ENCODE peak calls at places on chromosomes 5 and 9, in eight cellular contexts. A is cardiac fibroblast, F is endodermal cell, O is A673, Q is kidney epithelial cell, G is ascending aorta, H is left lung, B is epithelial cell of esophagus. C is an unnamed sample.

GRCh38 chr9:127919253-127919815 is 2.5 kb upstream of the ST6GALNAC4 start:
- DNase-seq in A (peak; percentile 98), F (no peak), O (no peak), Q (peak; percentile 100), G (peak; percentile 98), H (peak; percentile 89), B (peak; percentile 100), C (peak; percentile 96)

GRCh38 chr9:125551781-125552180 is 155.2 kb downstream of the MAPKAP1 start:
- DNase-seq in A (no peak), F (no peak), O (no peak), Q (no peak), G (no peak), H (no peak), B (no peak), C (no peak)

GRCh38 chr9:27771803-27772545 is 198.7 kb upstream of the C9orf72 start:
- DNase-seq in A (peak; percentile 30), F (peak; percentile 87), O (peak; percentile 92), Q (peak; percentile 39), G (no peak), H (no peak), B (peak; percentile 92), C (no peak)

GRCh38 chr5:1751026-1751863 is 48.4 kb downstream of the MRPL36 start:
- DNase-seq in A (no peak), F (peak; percentile 57), O (no peak), Q (no peak), G (peak; percentile 31), H (peak; percentile 39), B (no peak), C (no peak)

GRCh38 chr5:60727032-60727431 is 27.1 kb upstream of the DEPDC1B start:
- DNase-seq in A (no peak), F (no peak), O (peak; percentile 13), Q (no peak), G (no peak), H (no peak), B (peak; percentile 19), C (no peak)

GRCh38 chr5:115457574-115457973 is 87.0 kb downstream of the FEM1C start:
- DNase-seq in A (no peak), F (no peak), O (no peak), Q (no peak), G (no peak), H (no peak), B (no peak), C (no peak)

GRCh38 chr5:42919600-42919999 is 107.9 kb upstream of the SELENOP start:
- DNase-seq in A (no peak), F (no peak), O (no peak), Q (no peak), G (no peak), H (no peak), B (no peak), C (no peak)

GRCh38 chr5:115535479-115536035 is 9.0 kb downstream of the FEM1C start:
- DNase-seq in A (no peak), F (no peak), O (no peak), Q (no peak), G (no peak), H (no peak), B (peak; percentile 14), C (no peak)

GRCh38 chr9:93254806-93255519 is 71.0 kb downstream of the WNK2 start:
- DNase-seq in A (no peak), F (peak; percentile 44), O (no peak), Q (no peak), G (peak; percentile 52), H (peak; percentile 56), B (no peak), C (no peak)

GRCh38 chr5:163473613-163474243 is 13.3 kb downstream of the HMMR start:
- DNase-seq in A (peak; percentile 31), F (no peak), O (no peak), Q (no peak), G (no peak), H (no peak), B (peak; percentile 28), C (peak; percentile 9)

GRCh38 chr9:73969936-73970335 is 527.2 kb upstream of the RORB start:
- DNase-seq in A (no peak), F (no peak), O (no peak), Q (no peak), G (no peak), H (no peak), B (no peak), C (no peak)

GRCh38 chr5:103512506-103512905 is 50.1 kb downstream of the NUDT12 start:
- DNase-seq in A (no peak), F (no peak), O (no peak), Q (no peak), G (no peak), H (no peak), B (no peak), C (peak; percentile 79)

GRCh38 chr5:177183766-177184165 is 50.2 kb downstream of the NSD1 start:
- DNase-seq in A (no peak), F (no peak), O (no peak), Q (no peak), G (no peak), H (no peak), B (no peak), C (no peak)

GRCh38 chr5:75716715-75717081 is 539 bp downstream of the POC5 start:
- DNase-seq in A (no peak), F (no peak), O (no peak), Q (no peak), G (no peak), H (peak; percentile 77), B (no peak), C (no peak)

GRCh38 chr5:69224520-69224919 is 10.2 kb upstream of the CDK7 start:
- DNase-seq in A (no peak), F (no peak), O (no peak), Q (no peak), G (no peak), H (no peak), B (no peak), C (no peak)

GRCh38 chr9:133888048-133888778 is 103.9 kb downstream of the VAV2 start:
- DNase-seq in A (no peak), F (no peak), O (no peak), Q (no peak), G (no peak), H (peak; percentile 68), B (peak; percentile 53), C (no peak)

GRCh38 chr5:96338624-96339023 is 94.4 kb downstream of the PCSK1 start:
- DNase-seq in A (peak; percentile 63), F (no peak), O (no peak), Q (no peak), G (peak; percentile 89), H (no peak), B (no peak), C (no peak)
- H3K4me3 ChIP-seq in A (no peak overlapping the region), F (no peak overlapping the region), O (no peak overlapping the region), Q (no peak overlapping the region), G (no peak overlapping the region), H (no peak overlapping the region), B (no peak overlapping the region), C (no peak overlapping the region)

GRCh38 chr5:173972844-173973613 is 15.9 kb upstream of the C5orf47 start:
- DNase-seq in A (peak; percentile 89), F (peak; percentile 95), O (peak; percentile 72), Q (peak; percentile 43), G (peak; percentile 92), H (no peak), B (peak; percentile 75), C (no peak)

GRCh38 chr5:173971681-173972080 is 17.3 kb upstream of the C5orf47 start:
- DNase-seq in A (no peak), F (no peak), O (no peak), Q (no peak), G (no peak), H (no peak), B (no peak), C (no peak)

GRCh38 chr5:173969167-173970049 is 19.6 kb upstream of the C5orf47 start:
- DNase-seq in A (peak; percentile 63), F (peak; percentile 71), O (no peak), Q (no peak), G (no peak), H (no peak), B (peak; percentile 79), C (no peak)

GRCh38 chr5:173973614-173973969 is 15.4 kb upstream of the C5orf47 start:
- DNase-seq in A (no peak), F (peak; percentile 80), O (no peak), Q (no peak), G (no peak), H (peak; percentile 80), B (peak; percentile 27), C (no peak)

GRCh38 chr5:173970878-173971650 is 17.9 kb upstream of the C5orf47 start:
- DNase-seq in A (no peak), F (peak; percentile 63), O (no peak), Q (no peak), G (no peak), H (no peak), B (no peak), C (no peak)
- TF ChIP-seq CTCF in A (no peak), F (peak; percentile 52), O (no peak), Q (no peak), G (peak; percentile 8), H (no peak), B (no peak), C (peak; percentile 34)

DNA sequence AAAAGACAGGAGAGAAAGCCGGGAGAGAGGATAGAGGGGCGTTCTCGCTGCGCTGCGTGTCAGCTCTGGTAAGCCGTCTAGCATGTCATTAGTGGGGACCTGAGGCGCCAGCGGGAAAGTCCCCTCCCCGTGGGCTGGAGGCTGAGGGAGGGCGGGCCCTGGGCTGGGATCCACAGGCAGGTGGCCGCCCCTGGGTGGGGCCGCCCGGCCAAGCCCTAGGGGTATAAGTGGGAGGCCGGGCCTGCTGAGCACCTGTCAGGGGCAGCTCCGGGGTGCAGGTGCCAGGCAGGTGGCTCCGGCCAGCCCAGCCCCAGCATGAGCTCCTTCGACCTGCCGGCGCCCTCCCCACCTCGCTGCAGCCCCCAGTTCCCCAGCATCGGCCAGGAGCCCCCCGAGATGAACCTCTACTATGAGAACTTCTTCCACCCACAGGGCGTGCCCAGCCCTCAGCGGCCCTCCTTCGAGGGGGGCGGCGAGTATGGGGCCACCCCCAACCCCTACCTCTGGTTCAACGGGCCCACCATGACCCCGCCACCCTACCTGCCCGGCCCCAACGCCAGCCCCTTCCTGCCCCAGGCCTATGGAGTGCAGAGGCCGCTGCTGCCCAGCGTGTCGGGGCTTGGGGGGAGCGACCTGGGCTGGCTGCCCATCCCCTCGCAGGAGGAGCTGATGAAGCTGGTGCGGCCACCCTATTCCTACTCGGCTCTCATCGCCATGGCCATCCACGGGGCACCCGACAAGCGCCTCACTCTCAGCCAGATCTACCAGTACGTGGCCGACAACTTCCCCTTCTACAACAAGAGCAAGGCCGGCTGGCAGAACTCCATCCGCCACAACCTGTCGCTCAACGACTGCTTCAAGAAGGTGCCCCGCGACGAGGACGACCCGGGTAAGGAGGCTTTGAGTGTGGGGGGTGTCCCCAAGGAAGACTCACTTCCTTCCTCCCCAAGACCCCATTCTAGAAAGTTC is at the start of gene FOXI1:
- DNase-seq in A (no peak), F (peak; percentile 73), O (no peak), Q (no peak), G (peak; percentile 62), H (no peak), B (peak; percentile 5), C (no peak)
- H3K4me3 ChIP-seq in A (no peak within 1 kb of the TSS), F (no peak within 1 kb of the TSS), O (no peak within 1 kb of the TSS), Q (no peak within 1 kb of the TSS), G (no peak within 1 kb of the TSS), H (no peak within 1 kb of the TSS), B (no peak within 1 kb of the TSS), C (no peak within 1 kb of the TSS)

DNA sequence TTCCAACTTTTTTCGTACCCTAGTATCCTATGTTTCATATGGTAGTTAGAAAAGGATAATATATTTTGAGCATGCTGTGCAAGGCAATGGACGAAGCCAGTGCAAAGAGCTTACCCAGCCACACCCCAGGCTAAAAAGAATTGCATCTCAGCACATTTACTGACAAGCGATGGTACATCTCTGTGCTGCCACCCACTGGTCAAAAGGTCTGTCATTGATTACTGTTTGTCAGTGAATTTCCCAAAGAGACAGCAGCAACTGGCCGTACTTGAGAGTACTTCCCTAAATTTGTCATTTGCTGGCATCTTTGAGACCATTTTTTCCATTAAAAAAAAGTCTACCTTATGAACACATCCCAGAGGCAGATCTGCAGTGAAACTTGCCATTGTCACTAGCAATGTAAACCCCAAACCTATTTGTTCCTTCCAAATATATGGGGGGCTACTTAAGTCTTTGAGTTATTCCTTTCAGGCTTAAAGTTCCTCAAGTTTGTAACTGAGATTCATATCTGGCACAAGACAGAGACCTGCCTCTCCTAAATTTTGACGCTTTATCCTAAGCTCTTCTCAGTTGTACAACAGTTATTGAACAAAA is 184.3 kb downstream of the CTNND2 start:
- DNase-seq in A (no peak), F (peak; percentile 92), O (peak; percentile 28), Q (peak; percentile 14), G (no peak), H (no peak), B (peak; percentile 47), C (no peak)
- TF ChIP-seq CTCF in A (no peak), F (peak; percentile 80), O (peak; percentile 38), Q (peak; percentile 45), G (no peak), H (no peak), B (peak; percentile 19), C (peak; percentile 47)

C was measured in epithelial cell of proximal tubule.